ENCODE peak calls at places on chromosome 20, in five cellular contexts. V, L, H, O and X are unnamed samples.

GRCh38 chr20:50582591-50583234 is 72.5 kb downstream of the PTPN1 start:
- DNase-seq in V (no peak), L (no peak), H (no peak), O (no peak), X (no peak)

GRCh38 chr20:58839474-58839874 is 11.2 kb downstream of the GNAS-AS1 start:
- DNase-seq in V (peak), L (peak), H (peak), O (no peak), X (no peak)

GRCh38 chr20:47493175-47493953 is 8.3 kb upstream of the NCOA3 start:
- DNase-seq in V (peak), L (no peak), H (peak), O (no peak), X (peak)

GRCh38 chr20:57503035-57503658 is 21.8 kb downstream of the CTCFL start:
- DNase-seq in V (no peak), L (peak), H (no peak), O (no peak), X (no peak)

GRCh38 chr20:4713401-4713800 is 8.3 kb upstream of the PRND start:
- DNase-seq in V (no peak), L (no peak), H (no peak), O (no peak), X (no peak)

GRCh38 chr20:23118766-23119165 is 32.6 kb upstream of the CD93 start:
- DNase-seq in V (no peak), L (no peak), H (no peak), O (no peak), X (no peak)

GRCh38 chr20:31260326-31260932 is 3.0 kb downstream of the DEFB115 start:
- DNase-seq in V (no peak), L (no peak), H (no peak), O (no peak), X (no peak)

GRCh38 chr20:4962257-4962855 is 39.0 kb downstream of the SLC23A2 start:
- DNase-seq in V (peak), L (no peak), H (no peak), O (no peak), X (no peak)

GRCh38 chr20:47785900-47786762 is 850 bp upstream of the SULF2 start:
- DNase-seq in V (no peak), L (peak), H (peak), O (no peak), X (peak)